ENCODE peak calls at places on chromosomes 5 and 9, in five cellular contexts. I, Z, G, V and Y are unnamed samples. For H3K27me3 and H3K4me1, the result is how much of the 10 kb centered on the place peaks cover.

GRCh38 chr5:107282061-107282460 is 388.7 kb downstream of the EFNA5 start:
- DNase-seq in I (no peak), V (no peak), G (no peak), Z (no peak), Y (no peak)

GRCh38 chr9:10875752-10876151 is 262.9 kb upstream of the PTPRD start:
- DNase-seq in Z (no peak), V (no peak), G (no peak), I (no peak), Y (no peak)

GRCh38 chr9:14021871-14022525 is 291.9 kb downstream of the NFIB start:
- DNase-seq in G (no peak), Z (no peak), V (no peak), I (no peak), Y (no peak)

GRCh38 chr5:10566556-10567068 is 2.7 kb downstream of the ANKRD33B start:
- DNase-seq in I (no peak), V (no peak), Z (no peak), G (no peak), Y (no peak)

GRCh38 chr5:54628049-54628448 is 110.5 kb downstream of the SNX18 start:
- DNase-seq in G (no peak), Z (no peak), I (no peak), V (no peak), Y (no peak)

GRCh38 chr5:117220730-117221129 is 646.1 kb upstream of the SEMA6A start:
- DNase-seq in Z (no peak), V (no peak), I (no peak), G (no peak), Y (no peak)

GRCh38 chr9:132090771-132091170 is 11.1 kb upstream of the MED27 start:
- DNase-seq in G (no peak), I (no peak), V (no peak), Z (no peak), Y (peak)

GRCh38 chr9:32884482-32884881 is 101.1 kb downstream of the TMEM215 start:
- DNase-seq in I (no peak), V (no peak), G (no peak), Z (no peak), Y (no peak)

GRCh38 chr9:126480810-126481209 is 132.9 kb upstream of the LMX1B start:
- DNase-seq in V (no peak), Z (no peak), I (no peak), G (no peak), Y (no peak)

GRCh38 chr5:88883566-88884434 is 816 bp upstream of the MEF2C start:
- DNase-seq in Z (no peak), I (peak), V (no peak), G (peak), Y (peak)

GRCh38 chr9:76910861-76911260 is 4.9 kb upstream of the PRUNE2 start:
- DNase-seq in Z (no peak), G (no peak), V (no peak), I (no peak), Y (no peak)

GRCh38 chr5:102223542-102224444 is 72.3 kb downstream of the SLCO4C1 start:
- DNase-seq in G (no peak), I (no peak), V (no peak), Z (peak), Y (peak)

GRCh38 chr9:36192196-36192595 is 1.5 kb downstream of the CLTA start:
- DNase-seq in I (no peak), G (peak), V (no peak), Z (no peak), Y (no peak)

GRCh38 chr9:72137697-72138365 is 11.4 kb upstream of the GDA start:
- DNase-seq in I (no peak), V (no peak), Z (no peak), G (no peak), Y (no peak)

GRCh38 chr9:70113403-70114022 is 69.9 kb downstream of the MAMDC2 start:
- DNase-seq in Z (peak), G (peak), V (no peak), I (no peak), Y (no peak)

GRCh38 chr5:35117960-35118359 is 70.2 kb upstream of the AGXT2 start:
- DNase-seq in Z (no peak), G (no peak), I (no peak), V (no peak), Y (peak)

GRCh38 chr9:23379842-23380241 is 446.2 kb downstream of the ELAVL2 start:
- DNase-seq in Z (no peak), I (no peak), G (no peak), V (no peak), Y (no peak)

GRCh38 chr5:169147542-169147941 is 153.4 kb downstream of the SLIT3 start:
- DNase-seq in G (no peak), V (no peak), I (no peak), Z (no peak), Y (no peak)

GRCh38 chr5:90562331-90562730 is 3.7 kb downstream of the ADGRV1 start:
- DNase-seq in Z (peak), G (no peak), I (no peak), V (no peak), Y (no peak)

GRCh38 chr9:35357116-35357515 is 132.8 kb upstream of the RUSC2 start:
- DNase-seq in V (no peak), Z (no peak), G (no peak), I (no peak), Y (no peak)

GRCh38 chr5:91638010-91638409 is 254.9 kb upstream of the ARRDC3 start:
- DNase-seq in I (no peak), Z (no peak), V (no peak), G (no peak), Y (no peak)

GRCh38 chr5:18720002-18720401 is 1085.7 kb downstream of the TAF11L14 start:
- DNase-seq in I (no peak), Z (no peak), V (no peak), G (no peak), Y (no peak)

GRCh38 chr9:136679431-136679941 is 7.8 kb downstream of the AGPAT2 start:
- DNase-seq in V (no peak), I (peak), Z (no peak), G (peak), Y (no peak)
- H3K27me3 ChIP-seq in V (under half), I (under half), Z (under half), G (under half), Y (under half)

DNA sequence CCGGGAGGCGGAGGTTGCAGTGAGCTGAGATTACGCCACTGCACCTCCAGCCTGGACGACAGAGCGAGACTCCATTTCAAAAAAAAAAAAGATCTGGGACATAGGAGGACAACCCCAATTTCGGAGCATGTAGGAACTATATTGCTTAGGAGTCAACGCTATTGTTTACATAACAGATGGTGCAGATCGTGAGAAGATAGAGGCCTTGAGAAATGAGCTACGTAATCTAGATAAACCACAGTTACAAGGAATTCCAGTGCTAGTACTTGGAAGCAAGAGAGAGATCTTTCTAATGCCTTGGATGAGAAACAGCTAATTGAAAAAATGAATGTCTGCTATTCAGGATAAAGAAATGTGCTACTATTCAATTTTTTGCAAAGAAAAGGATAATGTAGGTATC is 20.3 kb downstream of the TBC1D2 start:
- DNase-seq in I (no peak), V (no peak), G (no peak), Z (no peak), Y (no peak)
- H3K4me1 ChIP-seq in I (under half), V (under half), G (under half), Z (under half), Y (under half)

GRCh38 chr9:131068076-131068816 is 28.1 kb upstream of the AIF1L start:
- DNase-seq in Z (no peak), G (no peak), I (no peak), V (no peak), Y (no peak)
- H3K27me3 ChIP-seq in Z (under half), G (under half), I (under half), V (under half), Y (under half)

GRCh38 chr9:113540466-113540865 is 76.9 kb downstream of the RGS3 start:
- DNase-seq in I (no peak), Z (no peak), V (no peak), G (peak), Y (no peak)
- H3K4me1 ChIP-seq in I (under half), Z (under half), V (under half), G (under half), Y (under half)

GRCh38 chr5:33371660-33372059 is 69.1 kb upstream of the TARS1 start:
- DNase-seq in I (no peak), V (no peak), G (no peak), Z (no peak), Y (no peak)
- H3K27me3 ChIP-seq in I (under half), V (under half), G (under half), Z (under half), Y (under half)

GRCh38 chr5:172866378-172866777 is 32.3 kb downstream of the ERGIC1 start:
- DNase-seq in G (no peak), Z (no peak), V (no peak), I (no peak), Y (no peak)
- H3K4me1 ChIP-seq in G (half or more), Z (under half), V (under half), I (half or more), Y (under half)

GRCh38 chr9:90447773-90448172 is 194.9 kb downstream of the DIRAS2 start:
- DNase-seq in I (no peak), G (no peak), V (no peak), Z (no peak), Y (no peak)

GRCh38 chr9:90444609-90445008 is 198.0 kb downstream of the DIRAS2 start:
- DNase-seq in Z (no peak), G (no peak), I (no peak), V (no peak), Y (no peak)

GRCh38 chr9:90441814-90442213 is 200.8 kb downstream of the DIRAS2 start:
- DNase-seq in Z (no peak), I (no peak), V (no peak), G (no peak), Y (no peak)

GRCh38 chr9:90445391-90445790 is 197.2 kb downstream of the DIRAS2 start:
- DNase-seq in Z (no peak), G (no peak), I (no peak), V (no peak), Y (no peak)

GRCh38 chr9:90442738-90443137 is 199.9 kb downstream of the DIRAS2 start:
- DNase-seq in I (no peak), V (no peak), G (no peak), Z (no peak), Y (no peak)
- H3K27me3 ChIP-seq in I (under half), V (under half), G (under half), Z (half or more), Y (under half)

GRCh38 chr5:143215685-143216084 is 187.8 kb downstream of the NR3C1 start:
- DNase-seq in G (no peak), Z (no peak), V (no peak), I (no peak), Y (no peak)
- H3K4me1 ChIP-seq in G (under half), Z (under half), V (under half), I (under half), Y (under half)